ENCODE peak calls at places on chromosomes 2 and 18, in four cellular contexts. T is esophagus muscularis mucosa, C is sigmoid colon, Q is A549. E is an unnamed sample.

GRCh38 chr18:11671156-11671555 is 17.9 kb upstream of the GNAL start:
- DNase-seq in Q (no peak), C (no peak), T (peak; percentile 74), E (no peak)

GRCh38 chr2:39124000-39124769 is 3.3 kb upstream of the SOS1 start:
- DNase-seq in T (peak; percentile 96), C (peak; percentile 97), Q (peak; percentile 89), E (peak; percentile 99)

GRCh38 chr18:27996792-27997191 is 180.1 kb downstream of the CDH2 start:
- DNase-seq in C (no peak), Q (no peak), T (no peak), E (no peak)

GRCh38 chr18:57864615-57865121 is 61.6 kb upstream of the ATP8B1 start:
- DNase-seq in Q (no peak), T (peak; percentile 60), C (no peak), E (no peak)

GRCh38 chr2:38716185-38716584 is 35.0 kb downstream of the SRSF7 start:
- DNase-seq in C (no peak), T (no peak), Q (no peak), E (no peak)

GRCh38 chr2:235996419-235996818 is 171.8 kb downstream of the GBX2 start:
- DNase-seq in T (no peak), Q (no peak), C (no peak), E (no peak)

GRCh38 chr18:26579941-26580618 is 31.7 kb upstream of the KCTD1 start:
- DNase-seq in T (no peak), Q (peak; percentile 33), C (no peak), E (peak; percentile 85)

GRCh38 chr2:168152902-168153301 is 94.5 kb downstream of the STK39 start:
- DNase-seq in Q (no peak), C (no peak), T (no peak), E (no peak)

GRCh38 chr2:64876137-64876647 is 113.0 kb upstream of the SLC1A4 start:
- DNase-seq in Q (peak; percentile 59), C (no peak), T (no peak), E (no peak)

GRCh38 chr2:74267068-74267467 is 68.7 kb downstream of the MTHFD2 start:
- DNase-seq in C (no peak), T (no peak), Q (peak; percentile 55), E (peak; percentile 49)

GRCh38 chr2:106144621-106145331 is 49.3 kb downstream of the UXS1 start:
- DNase-seq in C (no peak), T (no peak), Q (no peak), E (no peak)

GRCh38 chr2:231795525-231796327 is 9.5 kb downstream of the COPS7B start:
- DNase-seq in Q (peak; percentile 80), T (no peak), C (no peak), E (peak; percentile 23)

GRCh38 chr2:46448656-46449055 is 30.7 kb upstream of the TMEM247 start:
- DNase-seq in T (no peak), Q (no peak), C (no peak), E (no peak)

GRCh38 chr2:223674998-223675609 is 72.9 kb upstream of the SCG2 start:
- DNase-seq in C (no peak), T (no peak), Q (peak; percentile 48), E (no peak)

GRCh38 chr2:200963129-200963917 is at the start of gene ORC2:
- DNase-seq in Q (peak; percentile 90), C (peak; percentile 97), T (peak; percentile 97), E (peak; percentile 92)

GRCh38 chr2:235511187-235511661 is 17.4 kb downstream of the AGAP1 start:
- DNase-seq in T (no peak), C (no peak), Q (peak; percentile 87), E (peak; percentile 77)

GRCh38 chr2:179340678-179341077 is 76.0 kb upstream of the SESTD1 start:
- DNase-seq in T (no peak), Q (no peak), C (no peak), E (peak; percentile 38)

GRCh38 chr2:146240376-146240775 is 1604.5 kb upstream of the ACVR2A start:
- DNase-seq in Q (no peak), C (no peak), T (no peak), E (no peak)

GRCh38 chr2:239593965-239594771 is 193.3 kb upstream of the HDAC4 start:
- DNase-seq in T (no peak), C (peak; percentile 38), Q (no peak), E (peak; percentile 9)

GRCh38 chr2:66021296-66021695 is 413.6 kb upstream of the MEIS1 start:
- DNase-seq in C (no peak), Q (no peak), T (no peak), E (no peak)

GRCh38 chr2:32977228-32977758 is 30.5 kb downstream of the LTBP1 start:
- DNase-seq in C (peak; percentile 66), Q (no peak), T (peak; percentile 82), E (peak; percentile 20)

GRCh38 chr18:32730068-32730467 is 42.8 kb downstream of the KLHL14 start:
- DNase-seq in Q (no peak), T (no peak), C (no peak), E (no peak)

GRCh38 chr2:126317797-126318431 is 338.0 kb upstream of the GYPC start:
- DNase-seq in T (no peak), Q (no peak), C (no peak), E (no peak)

GRCh38 chr2:112229365-112229764 is 25.5 kb downstream of the ZC3H8 start:
- DNase-seq in T (no peak), Q (no peak), C (no peak), E (no peak)

GRCh38 chr2:8517850-8518480 is 163.9 kb upstream of the ID2 start:
- DNase-seq in C (no peak), Q (no peak), T (no peak), E (no peak)

DNA sequence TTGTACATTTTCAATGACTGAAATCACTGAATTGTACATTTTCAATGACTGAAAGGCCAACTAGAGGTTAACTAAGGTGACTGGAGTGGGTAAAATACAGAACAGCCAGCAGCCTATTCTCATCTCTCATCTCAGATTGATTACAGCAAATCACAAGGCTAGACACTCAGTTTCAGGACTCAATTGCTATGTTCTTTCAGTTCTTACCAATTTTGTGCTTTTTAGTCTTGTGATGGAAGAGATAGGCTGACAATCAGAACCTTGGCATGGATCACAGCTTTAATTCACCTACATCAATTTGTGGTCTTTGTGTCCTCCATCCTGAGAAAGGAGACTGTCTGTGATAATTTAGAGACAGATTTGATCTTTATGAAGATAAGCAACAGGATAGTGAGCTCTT is 124.7 kb downstream of the GULP1 start:
- DNase-seq in C (no peak), Q (no peak), T (no peak), E (no peak)
- TF ChIP-seq EP300 in C (no peak), Q (no peak), T (no peak), E (no peak)

GRCh38 chr2:96264086-96264485 is 1.7 kb downstream of the TMEM127 start:
- DNase-seq in C (no peak), Q (no peak), T (no peak), E (no peak)
- H3K4me3 ChIP-seq in C (peak overlapping the region; percentile 92), Q (no peak overlapping the region), T (peak overlapping the region; percentile 97), E (no peak overlapping the region)

GRCh38 chr2:20106746-20107145 is 55.3 kb upstream of the LAPTM4A start:
- DNase-seq in Q (no peak), C (no peak), T (no peak), E (no peak)
- TF ChIP-seq CTCF in Q (peak; percentile 12), C (peak; percentile 41), T (peak; percentile 57), E (peak; percentile 43)

GRCh38 chr18:36187138-36187825 is at the start of gene MOCOS:
- DNase-seq in T (peak; percentile 92), C (peak; percentile 86), Q (peak; percentile 63), E (peak; percentile 97)

GRCh38 chr18:36183987-36184386 is 3.3 kb upstream of the MOCOS start:
- DNase-seq in C (no peak), T (no peak), Q (no peak), E (no peak)

GRCh38 chr18:36186461-36187137 is 698 bp upstream of the MOCOS start:
- DNase-seq in Q (no peak), T (peak; percentile 91), C (no peak), E (peak; percentile 78)

GRCh38 chr18:36185901-36186460 is 1.3 kb upstream of the MOCOS start:
- DNase-seq in T (no peak), C (no peak), Q (no peak), E (no peak)

GRCh38 chr18:36185157-36185556 is 2.1 kb upstream of the MOCOS start:
- DNase-seq in T (no peak), Q (no peak), C (no peak), E (no peak)
- TF ChIP-seq EP300 in T (no peak), Q (no peak), C (no peak), E (no peak)

GRCh38 chr2:134217924-134218323 is 35.9 kb upstream of the MGAT5 start:
- DNase-seq in T (no peak), Q (no peak), C (no peak), E (no peak)

GRCh38 chr2:134218414-134218813 is 35.5 kb upstream of the MGAT5 start:
- DNase-seq in T (no peak), Q (no peak), C (no peak), E (no peak)

GRCh38 chr2:134217316-134217715 is 36.6 kb upstream of the MGAT5 start:
- DNase-seq in Q (no peak), C (no peak), T (no peak), E (no peak)

GRCh38 chr2:134220525-134220924 is 33.3 kb upstream of the MGAT5 start:
- DNase-seq in C (no peak), T (no peak), Q (no peak), E (no peak)

DNA sequence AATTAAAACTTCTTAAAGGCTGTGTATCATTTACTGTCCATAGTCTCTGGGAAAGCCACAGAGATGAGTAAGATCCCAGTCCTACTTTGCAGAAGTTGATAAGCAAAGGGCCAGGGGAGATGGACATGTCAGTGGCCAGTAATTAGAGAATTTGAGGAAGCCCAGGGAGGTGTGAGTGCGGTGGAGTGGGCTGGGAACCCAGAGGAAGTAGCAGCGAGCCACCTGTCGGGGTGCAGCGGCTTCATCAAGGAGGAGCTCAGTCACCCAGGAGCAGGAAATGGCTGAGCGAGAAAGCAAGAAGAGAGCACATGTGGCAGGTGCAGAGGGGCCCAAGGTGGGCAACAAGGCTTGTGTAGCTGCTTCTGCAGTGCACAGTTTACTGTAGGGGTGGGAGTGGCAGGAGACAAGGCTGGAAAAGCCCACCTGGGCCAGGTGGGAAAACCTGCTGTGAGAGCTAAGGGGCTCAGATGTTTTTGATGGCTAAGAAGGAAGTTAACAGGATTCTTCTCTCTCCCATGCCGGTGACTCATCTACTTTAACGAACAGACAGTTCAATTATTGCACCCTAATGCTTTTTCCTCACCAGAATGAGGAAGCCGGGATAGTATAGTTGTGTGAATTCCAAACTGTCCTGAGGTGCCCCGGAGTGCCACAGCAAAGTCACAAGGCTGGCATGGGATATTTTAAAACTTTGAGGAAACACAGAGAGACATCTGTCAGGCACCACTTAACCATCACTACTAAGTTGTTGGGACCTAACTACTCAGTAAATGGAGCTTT is 34.8 kb upstream of the MGAT5 start:
- DNase-seq in C (no peak), Q (no peak), T (no peak), E (peak; percentile 60)
- H3K4me3 ChIP-seq in C (no peak overlapping the region), Q (no peak overlapping the region), T (no peak overlapping the region), E (no peak overlapping the region)

GRCh38 chr2:205596581-205596980 is 85.7 kb upstream of the NRP2 start:
- DNase-seq in T (no peak), Q (no peak), C (no peak), E (no peak)
- TF ChIP-seq CTCF in T (no peak), Q (no peak), C (no peak), E (no peak)

GRCh38 chr2:99154643-99155536 is at the start of the genes LIPT1 and TSGA10:
- DNase-seq in Q (peak; percentile 88), C (peak; percentile 97), T (peak; percentile 97), E (peak; percentile 94)
- TF ChIP-seq EP300 in Q (no peak), C (no peak), T (peak; percentile 62), E (no peak)